ENCODE peak calls at places on chromosomes 1 and 21, in ten cellular contexts. One of them, this sample, is unnamed.

GRCh38 chr1:43446388-43446740 is 7.4 kb downstream of the HYI start:
- DNase-seq in progenitor cell of endocrine pancreas: no peak
- DNase-seq in epithelial cell of esophagus: no peak
- DNase-seq in endothelial cell: no peak
- DNase-seq in MCF 10A: no peak
- DNase-seq in foreskin fibroblast: no peak
- DNase-seq in GM23338: no peak
- DNase-seq in A549: no peak
- DNase-seq in upper lobe of right lung: no peak
- DNase-seq in GM20000: no peak
- DNase-seq in this sample: no peak

GRCh38 chr21:18138507-18138906 is 106.1 kb upstream of the CHODL start:
- DNase-seq in GM20000: no peak
- DNase-seq in GM23338: no peak
- DNase-seq in A549: no peak
- DNase-seq in epithelial cell of esophagus: no peak
- DNase-seq in progenitor cell of endocrine pancreas: no peak
- DNase-seq in foreskin fibroblast: no peak
- DNase-seq in upper lobe of right lung: no peak
- DNase-seq in endothelial cell: no peak
- DNase-seq in MCF 10A: no peak
- DNase-seq in this sample: no peak

GRCh38 chr1:33575324-33575879 is 103.0 kb downstream of the ZSCAN20 start:
- DNase-seq in upper lobe of right lung: no peak
- DNase-seq in epithelial cell of esophagus: no peak
- DNase-seq in A549: no peak
- DNase-seq in progenitor cell of endocrine pancreas: no peak
- DNase-seq in GM20000: no peak
- DNase-seq in MCF 10A: no peak
- DNase-seq in foreskin fibroblast: no peak
- DNase-seq in endothelial cell: no peak
- DNase-seq in GM23338: no peak
- DNase-seq in this sample: no peak

GRCh38 chr1:153933955-153934354 is 11.2 kb upstream of the GATAD2B start:
- DNase-seq in progenitor cell of endocrine pancreas: no peak
- DNase-seq in epithelial cell of esophagus: no peak
- DNase-seq in foreskin fibroblast: no peak
- DNase-seq in upper lobe of right lung: peak
- DNase-seq in MCF 10A: no peak
- DNase-seq in endothelial cell: no peak
- DNase-seq in GM23338: no peak
- DNase-seq in A549: no peak
- DNase-seq in GM20000: no peak
- DNase-seq in this sample: no peak

GRCh38 chr1:84089470-84090261 is 54.4 kb upstream of the PRKACB start:
- DNase-seq in GM23338: no peak
- DNase-seq in endothelial cell: no peak
- DNase-seq in GM20000: no peak
- DNase-seq in MCF 10A: peak
- DNase-seq in epithelial cell of esophagus: peak
- DNase-seq in progenitor cell of endocrine pancreas: no peak
- DNase-seq in upper lobe of right lung: no peak
- DNase-seq in foreskin fibroblast: peak
- DNase-seq in A549: no peak
- DNase-seq in this sample: no peak

GRCh38 chr1:26234644-26235384 is 814 bp downstream of the CEP85 start:
- DNase-seq in foreskin fibroblast: peak
- DNase-seq in A549: peak
- DNase-seq in GM23338: peak
- DNase-seq in endothelial cell: no peak
- DNase-seq in progenitor cell of endocrine pancreas: peak
- DNase-seq in upper lobe of right lung: no peak
- DNase-seq in MCF 10A: peak
- DNase-seq in epithelial cell of esophagus: peak
- DNase-seq in GM20000: peak
- DNase-seq in this sample: peak

GRCh38 chr1:44631647-44632510 is 42.4 kb downstream of the TMEM53 start:
- DNase-seq in endothelial cell: peak
- DNase-seq in GM23338: peak
- DNase-seq in epithelial cell of esophagus: peak
- DNase-seq in progenitor cell of endocrine pancreas: peak
- DNase-seq in A549: peak
- DNase-seq in MCF 10A: peak
- DNase-seq in upper lobe of right lung: peak
- DNase-seq in foreskin fibroblast: peak
- DNase-seq in GM20000: peak
- DNase-seq in this sample: peak

GRCh38 chr1:98054786-98055185 is 134.0 kb upstream of the DPYD start:
- DNase-seq in A549: no peak
- DNase-seq in progenitor cell of endocrine pancreas: no peak
- DNase-seq in GM23338: no peak
- DNase-seq in foreskin fibroblast: no peak
- DNase-seq in MCF 10A: no peak
- DNase-seq in upper lobe of right lung: no peak
- DNase-seq in epithelial cell of esophagus: no peak
- DNase-seq in GM20000: no peak
- DNase-seq in endothelial cell: no peak
- DNase-seq in this sample: no peak

GRCh38 chr21:31559368-31560119 is 99.9 kb upstream of the SOD1 start:
- DNase-seq in epithelial cell of esophagus: peak
- DNase-seq in progenitor cell of endocrine pancreas: peak
- DNase-seq in GM23338: peak
- DNase-seq in A549: peak
- DNase-seq in endothelial cell: peak
- DNase-seq in upper lobe of right lung: peak
- DNase-seq in GM20000: peak
- DNase-seq in foreskin fibroblast: peak
- DNase-seq in MCF 10A: peak
- DNase-seq in this sample: peak

GRCh38 chr21:37710555-37711293 is 205.5 kb downstream of the KCNJ6 start:
- DNase-seq in foreskin fibroblast: peak
- DNase-seq in MCF 10A: no peak
- DNase-seq in A549: no peak
- DNase-seq in endothelial cell: no peak
- DNase-seq in epithelial cell of esophagus: no peak
- DNase-seq in progenitor cell of endocrine pancreas: no peak
- DNase-seq in GM23338: no peak
- DNase-seq in upper lobe of right lung: no peak
- DNase-seq in GM20000: no peak
- DNase-seq in this sample: no peak

GRCh38 chr1:8684590-8684989 is 132.8 kb downstream of the RERE start:
- DNase-seq in endothelial cell: no peak
- DNase-seq in epithelial cell of esophagus: no peak
- DNase-seq in progenitor cell of endocrine pancreas: no peak
- DNase-seq in GM23338: peak
- DNase-seq in GM20000: no peak
- DNase-seq in upper lobe of right lung: no peak
- DNase-seq in MCF 10A: no peak
- DNase-seq in A549: no peak
- DNase-seq in foreskin fibroblast: no peak
- DNase-seq in this sample: no peak

DNA sequence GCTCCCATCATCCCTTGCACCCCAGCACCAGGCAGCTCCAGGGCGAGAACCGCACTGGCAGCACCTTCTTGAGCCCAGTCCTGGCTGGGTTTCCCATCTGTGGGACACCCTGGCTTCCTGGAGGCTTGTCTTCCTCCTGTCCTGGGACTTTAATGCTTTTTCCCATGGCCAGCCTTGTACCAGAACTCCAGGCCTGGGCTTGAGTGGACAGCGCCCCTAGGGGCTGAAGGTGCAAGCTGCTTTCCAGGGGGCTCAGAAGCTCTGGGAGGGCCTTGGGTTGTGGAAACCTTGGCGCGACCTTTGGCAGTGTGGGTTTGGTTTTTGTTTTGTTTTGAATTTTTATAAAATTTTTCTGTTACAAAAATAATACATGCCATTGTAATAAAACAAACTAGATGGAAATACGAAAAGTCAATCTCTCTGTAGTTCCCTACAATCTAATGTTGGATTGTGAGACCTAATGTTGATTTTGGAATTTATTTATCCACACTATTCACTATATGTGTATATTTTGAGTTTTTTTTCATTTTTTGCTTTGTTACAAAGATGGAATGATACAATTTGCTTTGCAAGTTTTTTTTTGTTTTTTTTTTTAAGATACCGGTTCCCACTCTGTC is 33.8 kb upstream of the RPL11 start:
- DNase-seq in MCF 10A: peak
- DNase-seq in A549: peak
- DNase-seq in endothelial cell: peak
- DNase-seq in GM23338: peak
- DNase-seq in GM20000: peak
- DNase-seq in upper lobe of right lung: peak
- DNase-seq in progenitor cell of endocrine pancreas: peak
- DNase-seq in foreskin fibroblast: peak
- DNase-seq in epithelial cell of esophagus: peak
- DNase-seq in this sample: peak
- TF ChIP-seq CTCF in MCF 10A: peak
- TF ChIP-seq CTCF in A549: peak
- TF ChIP-seq CTCF in endothelial cell: peak
- TF ChIP-seq CTCF in GM23338: peak
- TF ChIP-seq CTCF in GM20000: peak
- TF ChIP-seq CTCF in upper lobe of right lung: peak
- TF ChIP-seq CTCF in progenitor cell of endocrine pancreas: peak
- TF ChIP-seq CTCF in foreskin fibroblast: peak
- TF ChIP-seq CTCF in epithelial cell of esophagus: peak
- TF ChIP-seq CTCF in this sample: peak

GRCh38 chr1:67479146-67479891 is 49.1 kb upstream of the SERBP1 start:
- DNase-seq in progenitor cell of endocrine pancreas: no peak
- DNase-seq in epithelial cell of esophagus: peak
- DNase-seq in foreskin fibroblast: peak
- DNase-seq in A549: no peak
- DNase-seq in GM20000: no peak
- DNase-seq in MCF 10A: peak
- DNase-seq in endothelial cell: no peak
- DNase-seq in upper lobe of right lung: no peak
- DNase-seq in GM23338: no peak
- DNase-seq in this sample: peak
- TF ChIP-seq CTCF in progenitor cell of endocrine pancreas: no peak
- TF ChIP-seq CTCF in epithelial cell of esophagus: no peak
- TF ChIP-seq CTCF in foreskin fibroblast: no peak
- TF ChIP-seq CTCF in A549: no peak
- TF ChIP-seq CTCF in GM20000: no peak
- TF ChIP-seq CTCF in MCF 10A: no peak
- TF ChIP-seq CTCF in endothelial cell: no peak
- TF ChIP-seq CTCF in upper lobe of right lung: no peak
- TF ChIP-seq CTCF in GM23338: no peak
- TF ChIP-seq CTCF in this sample: no peak

GRCh38 chr1:18556364-18556763 is 74.3 kb upstream of the PAX7 start:
- DNase-seq in MCF 10A: peak
- DNase-seq in foreskin fibroblast: peak
- DNase-seq in epithelial cell of esophagus: peak
- DNase-seq in endothelial cell: peak
- DNase-seq in A549: peak
- DNase-seq in GM20000: no peak
- DNase-seq in GM23338: peak
- DNase-seq in upper lobe of right lung: no peak
- DNase-seq in progenitor cell of endocrine pancreas: no peak
- DNase-seq in this sample: peak

GRCh38 chr1:18554597-18554996 is 73.9 kb downstream of the KLHDC7A start:
- DNase-seq in endothelial cell: no peak
- DNase-seq in progenitor cell of endocrine pancreas: no peak
- DNase-seq in epithelial cell of esophagus: no peak
- DNase-seq in MCF 10A: no peak
- DNase-seq in GM23338: no peak
- DNase-seq in A549: no peak
- DNase-seq in upper lobe of right lung: no peak
- DNase-seq in foreskin fibroblast: no peak
- DNase-seq in GM20000: no peak
- DNase-seq in this sample: no peak

GRCh38 chr1:18555036-18555435 is 74.3 kb downstream of the KLHDC7A start:
- DNase-seq in GM23338: no peak
- DNase-seq in MCF 10A: no peak
- DNase-seq in upper lobe of right lung: no peak
- DNase-seq in foreskin fibroblast: no peak
- DNase-seq in endothelial cell: no peak
- DNase-seq in GM20000: no peak
- DNase-seq in progenitor cell of endocrine pancreas: no peak
- DNase-seq in A549: no peak
- DNase-seq in epithelial cell of esophagus: no peak
- DNase-seq in this sample: no peak

GRCh38 chr1:18560692-18561091 is 70.0 kb upstream of the PAX7 start:
- DNase-seq in GM20000: no peak
- DNase-seq in endothelial cell: no peak
- DNase-seq in GM23338: peak
- DNase-seq in upper lobe of right lung: no peak
- DNase-seq in epithelial cell of esophagus: no peak
- DNase-seq in foreskin fibroblast: no peak
- DNase-seq in MCF 10A: peak
- DNase-seq in A549: peak
- DNase-seq in progenitor cell of endocrine pancreas: no peak
- DNase-seq in this sample: no peak

GRCh38 chr1:18557621-18558465 is 72.8 kb upstream of the PAX7 start:
- DNase-seq in MCF 10A: peak
- DNase-seq in GM20000: no peak
- DNase-seq in epithelial cell of esophagus: peak
- DNase-seq in A549: peak
- DNase-seq in GM23338: peak
- DNase-seq in endothelial cell: peak
- DNase-seq in upper lobe of right lung: peak
- DNase-seq in foreskin fibroblast: peak
- DNase-seq in progenitor cell of endocrine pancreas: no peak
- DNase-seq in this sample: peak
- TF ChIP-seq CTCF in MCF 10A: no peak
- TF ChIP-seq CTCF in GM20000: no peak
- TF ChIP-seq CTCF in epithelial cell of esophagus: peak
- TF ChIP-seq CTCF in A549: no peak
- TF ChIP-seq CTCF in GM23338: no peak
- TF ChIP-seq CTCF in endothelial cell: no peak
- TF ChIP-seq CTCF in upper lobe of right lung: no peak
- TF ChIP-seq CTCF in foreskin fibroblast: no peak
- TF ChIP-seq CTCF in progenitor cell of endocrine pancreas: no peak
- TF ChIP-seq CTCF in this sample: no peak

DNA sequence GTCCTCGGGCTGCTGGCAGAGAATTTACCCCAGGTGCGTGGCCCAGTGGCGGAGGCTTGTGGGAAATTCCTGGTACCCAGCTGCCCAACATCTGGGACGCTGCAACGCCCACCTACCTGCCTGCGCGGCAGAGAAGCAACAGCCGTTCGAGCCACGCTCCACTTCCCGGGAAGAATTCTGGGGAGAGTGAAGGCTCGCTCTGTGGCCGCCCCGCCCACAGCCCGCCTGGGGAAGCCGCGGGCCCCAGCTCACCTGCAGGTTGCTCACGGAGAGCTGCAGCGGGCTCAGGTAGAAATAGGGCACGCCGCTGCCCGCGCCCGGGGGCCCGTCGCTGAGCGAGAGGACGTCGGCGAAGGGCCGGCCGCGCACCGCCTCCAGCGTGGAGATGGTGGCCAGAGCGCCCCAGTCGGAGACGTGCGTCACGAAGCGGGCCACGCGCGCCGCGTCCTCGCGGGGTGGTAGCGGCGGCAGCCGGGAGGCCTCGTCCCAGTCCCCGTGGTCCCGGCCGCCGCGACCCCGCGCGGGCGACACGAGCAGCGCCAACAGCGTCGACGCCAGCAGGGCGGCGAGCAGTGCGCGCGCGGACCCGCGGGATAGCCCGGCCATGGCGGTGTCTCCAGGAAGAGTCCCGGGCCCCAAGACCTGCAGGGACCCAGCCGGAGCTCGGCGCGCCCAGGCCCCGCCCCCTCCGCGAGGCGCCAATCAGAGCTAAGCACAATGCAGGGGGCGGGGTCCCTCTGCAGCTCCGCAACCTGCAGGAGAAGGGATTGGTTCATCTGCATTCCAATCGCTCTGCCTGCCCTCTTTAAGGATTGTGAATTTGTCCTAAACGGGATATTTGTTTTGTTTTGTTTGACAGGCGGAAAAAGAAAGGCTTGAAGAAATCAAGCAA is at the start of gene CREG1:
- DNase-seq in MCF 10A: peak
- DNase-seq in upper lobe of right lung: peak
- DNase-seq in A549: peak
- DNase-seq in progenitor cell of endocrine pancreas: peak
- DNase-seq in GM23338: peak
- DNase-seq in foreskin fibroblast: peak
- DNase-seq in GM20000: peak
- DNase-seq in endothelial cell: peak
- DNase-seq in epithelial cell of esophagus: peak
- DNase-seq in this sample: peak
- TF ChIP-seq CTCF in MCF 10A: no peak
- TF ChIP-seq CTCF in upper lobe of right lung: no peak
- TF ChIP-seq CTCF in A549: no peak
- TF ChIP-seq CTCF in progenitor cell of endocrine pancreas: peak
- TF ChIP-seq CTCF in GM23338: no peak
- TF ChIP-seq CTCF in foreskin fibroblast: no peak
- TF ChIP-seq CTCF in GM20000: no peak
- TF ChIP-seq CTCF in endothelial cell: no peak
- TF ChIP-seq CTCF in epithelial cell of esophagus: no peak
- TF ChIP-seq CTCF in this sample: no peak

This sample was measured in activated CD8-positive, alpha-beta T cell treated with anti-CD3 and anti-CD28 coated beads for 36 hours.